ENCODE peak calls at places on chromosome 9, in nine cellular contexts. O is fibroblast of mammary gland, U is H7, H is left ventricle myocardium inferior, X is dorsolateral prefrontal cortex, Y is stomach, F is epithelial cell of esophagus, V is AG04450, A is astrocyte. I is an unnamed sample.
A peak's percentile ranks its signal among the peaks of the same experiment; 100 is the strongest.

GRCh38 chr9:133144887-133145466 is 18.7 kb downstream of the GBGT1 start:
- DNase-seq in O (no peak), Y (no peak), F (no peak), V (no peak), X (no peak), U (peak; percentile 52), H (no peak), A (no peak), I (no peak)

GRCh38 chr9:109228093-109228642 is 61.1 kb upstream of the FRRS1L start:
- DNase-seq in F (no peak), V (no peak), O (no peak), Y (no peak), A (peak; percentile 4), X (no peak), U (no peak), H (no peak), I (no peak)

GRCh38 chr9:107751522-107752235 is 262.1 kb upstream of the KLF4 start:
- DNase-seq in F (peak; percentile 81), X (no peak), H (no peak), V (no peak), Y (peak; percentile 35), A (peak; percentile 47), O (peak; percentile 90), U (no peak), I (no peak)

GRCh38 chr9:76521906-76522305 is 62.9 kb downstream of the GCNT1 start:
- DNase-seq in V (no peak), A (no peak), H (no peak), Y (no peak), F (no peak), O (no peak), U (no peak), X (no peak), I (no peak)

GRCh38 chr9:72733896-72734295 is 212.5 kb downstream of the TMC1 start:
- DNase-seq in O (no peak), U (no peak), H (no peak), Y (no peak), A (no peak), F (no peak), V (no peak), X (no peak), I (no peak)

GRCh38 chr9:71147368-71147767 is 25.9 kb upstream of the TRPM3 start:
- DNase-seq in O (no peak), V (no peak), Y (no peak), U (no peak), X (no peak), A (no peak), H (no peak), F (no peak), I (no peak)

GRCh38 chr9:98885575-98886292 is 58.0 kb upstream of the COL15A1 start:
- DNase-seq in U (no peak), F (no peak), H (no peak), A (no peak), V (no peak), Y (no peak), X (no peak), O (no peak), I (no peak)

GRCh38 chr9:107465467-107466451 is 23.8 kb downstream of the KLF4 start:
- DNase-seq in F (peak; percentile 69), Y (peak; percentile 70), X (peak; percentile 34), U (peak; percentile 95), H (peak; percentile 74), V (no peak), A (peak; percentile 14), O (peak; percentile 61), I (no peak)

GRCh38 chr9:121966706-121967105 is 126.4 kb downstream of the TTLL11 start:
- DNase-seq in X (no peak), V (no peak), A (no peak), H (no peak), Y (no peak), O (no peak), U (no peak), F (no peak), I (no peak)

GRCh38 chr9:122307925-122308324 is 43.2 kb downstream of the MRRF start:
- DNase-seq in V (no peak), Y (no peak), U (no peak), X (no peak), O (no peak), H (no peak), A (no peak), F (peak; percentile 9), I (no peak)

GRCh38 chr9:77290373-77290772 is 113.0 kb downstream of the VPS13A start:
- DNase-seq in F (no peak), X (no peak), V (no peak), U (no peak), H (no peak), Y (no peak), O (no peak), A (no peak), I (no peak)

GRCh38 chr9:2603621-2604020 is 18.0 kb upstream of the VLDLR start:
- DNase-seq in A (no peak), X (no peak), F (no peak), U (no peak), V (no peak), H (no peak), O (no peak), Y (no peak), I (no peak)

GRCh38 chr9:134420281-134420835 is 94.1 kb downstream of the RXRA start:
- DNase-seq in F (no peak), U (no peak), H (no peak), A (no peak), Y (no peak), V (no peak), O (no peak), X (no peak), I (no peak)

GRCh38 chr9:100465765-100466164 is 7.2 kb upstream of the TMEFF1 start:
- DNase-seq in H (no peak), A (no peak), O (no peak), V (no peak), F (no peak), Y (no peak), X (no peak), U (no peak), I (no peak)

GRCh38 chr9:81534138-81534865 is 155.0 kb downstream of the TLE1 start:
- DNase-seq in Y (no peak), U (no peak), V (no peak), H (no peak), A (no peak), X (no peak), F (peak; percentile 61), O (peak; percentile 31), I (no peak)

GRCh38 chr9:13705913-13706312 is 426.4 kb upstream of the MPDZ start:
- DNase-seq in H (peak; percentile 18), A (peak; percentile 63), X (no peak), O (peak; percentile 95), Y (no peak), V (no peak), F (no peak), U (no peak), I (no peak)

GRCh38 chr9:69815313-69815712 is 5.3 kb upstream of the CFAP95 start:
- DNase-seq in A (no peak), O (no peak), H (no peak), V (no peak), X (no peak), F (no peak), U (no peak), Y (no peak), I (no peak)

DNA sequence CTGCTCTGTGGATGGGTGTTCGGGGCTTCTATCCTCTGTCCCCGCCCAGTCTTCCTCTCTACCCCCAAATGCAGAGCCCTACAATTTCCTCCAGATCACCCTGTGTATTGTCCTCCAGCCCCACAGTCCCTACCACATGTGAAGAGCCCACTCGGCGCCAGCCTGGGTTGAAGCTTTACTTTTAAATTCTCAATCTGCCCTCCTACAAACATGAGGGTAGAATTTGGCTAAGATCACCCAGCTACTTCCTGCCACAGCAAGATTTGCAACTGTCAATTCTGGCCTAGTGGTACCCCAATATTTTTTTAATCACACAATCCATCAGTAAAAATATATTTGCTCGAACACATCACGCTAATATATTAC is 3.9 kb downstream of the AKNA start:
- DNase-seq in A (no peak), H (no peak), V (no peak), Y (no peak), O (no peak), X (no peak), U (no peak), F (no peak), I (peak; percentile 75)
- H3K4me3 ChIP-seq in A (no peak overlapping the region), H (no peak overlapping the region), V (no peak overlapping the region), Y (peak overlapping the region; percentile 2), O (no peak overlapping the region), X (no peak overlapping the region), U (no peak overlapping the region), F (no peak overlapping the region), I (peak overlapping the region; percentile 76)

GRCh38 chr9:136799854-136800657 is 3.9 kb downstream of the CCDC183 start:
- DNase-seq in Y (peak; percentile 96), F (peak; percentile 91), H (peak; percentile 85), O (peak; percentile 15), A (no peak), V (no peak), X (peak; percentile 84), U (peak; percentile 99), I (peak; percentile 77)
- H3K4me3 ChIP-seq in Y (peak overlapping the region; percentile 44), F (peak overlapping the region; percentile 28), H (peak overlapping the region; percentile 66), O (peak overlapping the region; percentile 13), A (peak overlapping the region; percentile 24), V (peak overlapping the region; percentile 42), X (peak overlapping the region; percentile 73), U (peak overlapping the region; percentile 60), I (peak overlapping the region; percentile 46)

GRCh38 chr9:129495422-129496186 is 125.3 kb downstream of the C9orf50 start:
- DNase-seq in V (peak; percentile 64), F (peak; percentile 87), O (peak; percentile 83), A (peak; percentile 71), H (peak; percentile 97), X (peak; percentile 96), Y (peak; percentile 96), U (peak; percentile 100), I (peak; percentile 76)

GRCh38 chr9:129496187-129497063 is 124.5 kb downstream of the C9orf50 start:
- DNase-seq in F (peak; percentile 90), Y (peak; percentile 96), H (peak; percentile 97), U (peak; percentile 95), O (peak; percentile 93), X (peak; percentile 98), V (peak; percentile 83), A (peak; percentile 91), I (peak; percentile 62)

GRCh38 chr9:129497064-129497836 is 123.7 kb downstream of the C9orf50 start:
- DNase-seq in A (no peak), F (no peak), V (no peak), Y (no peak), O (no peak), X (no peak), U (peak; percentile 94), H (peak; percentile 47), I (no peak)

GRCh38 chr9:129498451-129499376 is 122.2 kb downstream of the C9orf50 start:
- DNase-seq in A (no peak), X (no peak), H (no peak), F (no peak), O (no peak), V (no peak), U (peak; percentile 28), Y (no peak), I (no peak)

GRCh38 chr9:129497837-129498450 is 123.0 kb downstream of the C9orf50 start:
- DNase-seq in A (no peak), Y (no peak), V (no peak), O (no peak), F (no peak), H (no peak), X (no peak), U (peak; percentile 45), I (no peak)
- H3K4me3 ChIP-seq in A (peak overlapping the region; percentile 29), Y (peak overlapping the region; percentile 64), V (peak overlapping the region; percentile 76), O (peak overlapping the region; percentile 66), F (peak overlapping the region; percentile 70), H (peak overlapping the region; percentile 72), X (peak overlapping the region; percentile 80), U (no peak overlapping the region), I (no peak overlapping the region)

DNA sequence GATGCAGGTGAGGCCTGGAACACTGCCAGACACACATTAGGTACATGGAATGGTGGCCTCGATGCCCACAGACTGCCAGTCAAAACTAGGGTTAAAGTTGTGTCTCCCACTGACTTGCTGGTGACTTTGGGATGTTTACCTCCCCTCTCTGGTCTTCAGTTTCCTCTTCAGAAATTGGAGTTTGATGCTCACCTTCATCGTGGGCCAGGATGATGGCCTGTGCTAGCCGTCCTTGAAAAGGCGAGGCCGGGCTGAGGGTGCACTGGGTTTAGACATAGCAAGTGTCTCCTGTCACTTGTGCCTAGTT is 49.0 kb upstream of the FOXE1 start:
- DNase-seq in F (no peak), O (no peak), Y (no peak), U (no peak), H (no peak), A (no peak), X (no peak), V (no peak), I (no peak)
- H3K4me3 ChIP-seq in F (peak overlapping the region; percentile 6), O (no peak overlapping the region), Y (peak overlapping the region; percentile 47), U (peak overlapping the region; percentile 70), H (peak overlapping the region; percentile 67), A (peak overlapping the region; percentile 58), X (peak overlapping the region; percentile 75), V (no peak overlapping the region), I (peak overlapping the region; percentile 50)